ENCODE peak calls at places on chromosome 14, in four cellular contexts. V is transverse colon, U is suprapubic skin, M is tibial nerve. K is an unnamed sample. For H3K4me1, the result is how much of the 10 kb centered on the place peaks cover.

GRCh38 chr14:70782361-70782760 is 27.0 kb downstream of the MAP3K9 start:
- DNase-seq in V (no peak), U (no peak), M (no peak), K (no peak)

GRCh38 chr14:67352055-67352454 is 7.5 kb downstream of the ATP6V1D start:
- DNase-seq in V (no peak), U (no peak), M (no peak), K (no peak)

GRCh38 chr14:90331497-90332270 is at the start of gene NRDE2:
- DNase-seq in V (peak), U (peak), M (peak), K (peak)

GRCh38 chr14:38964630-38965029 is 138.4 kb downstream of the SEC23A start:
- DNase-seq in V (no peak), U (no peak), M (no peak), K (no peak)

GRCh38 chr14:95533822-95534221 is 1.0 kb upstream of the GLRX5 start:
- DNase-seq in V (no peak), U (no peak), M (no peak), K (no peak)

GRCh38 chr14:21093018-21093417 is 5.4 kb downstream of the ZNF219 start:
- DNase-seq in V (no peak), U (no peak), M (no peak), K (no peak)

GRCh38 chr14:38761033-38761432 is 342.0 kb downstream of the SEC23A start:
- DNase-seq in V (no peak), U (no peak), M (no peak), K (no peak)

GRCh38 chr14:32542507-32542906 is 213.4 kb downstream of the AKAP6 start:
- DNase-seq in V (no peak), U (no peak), M (no peak), K (no peak)

GRCh38 chr14:66507181-66507721 is 696 bp upstream of the GPHN start:
- DNase-seq in V (no peak), U (no peak), M (no peak), K (no peak)

GRCh38 chr14:50064993-50065392 is 51.4 kb downstream of the VCPKMT start:
- DNase-seq in V (peak), U (no peak), M (peak), K (no peak)

GRCh38 chr14:49594347-49595089 is 4.2 kb upstream of the LRR1 start:
- DNase-seq in V (peak), U (no peak), M (no peak), K (no peak)

GRCh38 chr14:95183532-95184412 is 26.4 kb upstream of the DICER1 start:
- DNase-seq in V (no peak), U (no peak), M (no peak), K (no peak)

GRCh38 chr14:99472937-99473336 is 7.7 kb downstream of the SETD3 start:
- DNase-seq in V (no peak), U (no peak), M (no peak), K (no peak)

GRCh38 chr14:104194016-104194415 is 55.6 kb downstream of the KIF26A start:
- DNase-seq in V (no peak), U (no peak), M (no peak), K (no peak)

GRCh38 chr14:65832431-65833253 is 420.1 kb downstream of the FUT8 start:
- DNase-seq in V (no peak), U (no peak), M (peak), K (no peak)

GRCh38 chr14:42665083-42665482 is 1058.4 kb downstream of the LRFN5 start:
- DNase-seq in V (no peak), U (no peak), M (no peak), K (no peak)

GRCh38 chr14:101945171-101945570 is 19.2 kb upstream of the DYNC1H1 start:
- DNase-seq in V (no peak), U (no peak), M (no peak), K (no peak)

GRCh38 chr14:75125617-75126016 is 1.2 kb downstream of the NEK9 start:
- DNase-seq in V (no peak), U (no peak), M (no peak), K (no peak)

GRCh38 chr14:28012629-28013415 is 753.8 kb upstream of the FOXG1 start:
- DNase-seq in V (no peak), U (no peak), M (no peak), K (no peak)

GRCh38 chr14:104820669-104821228 is 19.8 kb downstream of the ZBTB42 start:
- DNase-seq in V (peak), U (no peak), M (no peak), K (no peak)

GRCh38 chr14:105338392-105338791 is 23.8 kb downstream of the PACS2 start:
- DNase-seq in V (no peak), U (peak), M (no peak), K (no peak)

GRCh38 chr14:29896354-29896768 is 31.3 kb downstream of the PRKD1 start:
- DNase-seq in V (no peak), U (no peak), M (no peak), K (no peak)

GRCh38 chr14:86430807-86431206 is 900.9 kb downstream of the FLRT2 start:
- DNase-seq in V (no peak), U (no peak), M (no peak), K (no peak)

GRCh38 chr14:103334644-103335603 is 887 bp downstream of the EIF5 start:
- DNase-seq in V (peak), U (peak), M (peak), K (peak)

GRCh38 chr14:103442288-103442687 is 57.1 kb downstream of the MARK3 start:
- DNase-seq in V (no peak), U (no peak), M (no peak), K (no peak)

GRCh38 chr14:105600939-105601359 is 74.6 kb downstream of the TMEM121 start:
- DNase-seq in V (no peak), U (no peak), M (no peak), K (no peak)

GRCh38 chr14:94364964-94365363 is 23.4 kb downstream of the SERPINA1 start:
- DNase-seq in V (no peak), U (no peak), M (no peak), K (no peak)

GRCh38 chr14:76314521-76314951 is 61.4 kb upstream of the ESRRB start:
- DNase-seq in V (no peak), U (no peak), M (no peak), K (no peak)

GRCh38 chr14:61765225-61765943 is 3.2 kb downstream of the SNAPC1 start:
- DNase-seq in V (no peak), U (no peak), M (no peak), K (no peak)

GRCh38 chr14:48598458-48598857 is 923.1 kb upstream of the MDGA2 start:
- DNase-seq in V (no peak), U (no peak), M (no peak), K (no peak)

GRCh38 chr14:51473351-51473750 is 178.4 kb upstream of the FRMD6 start:
- DNase-seq in V (no peak), U (no peak), M (no peak), K (no peak)

GRCh38 chr14:100100032-100100405 is 34.8 kb downstream of the EVL start:
- DNase-seq in V (no peak), U (peak), M (no peak), K (no peak)

GRCh38 chr14:91177073-91177796 is 63.4 kb downstream of the DGLUCY start:
- DNase-seq in V (peak), U (no peak), M (peak), K (no peak)

GRCh38 chr14:20610002-20610765 is 19.0 kb upstream of the RNASE12 start:
- DNase-seq in V (peak), U (peak), M (peak), K (no peak)

GRCh38 chr14:92892589-92892988 is 30.4 kb upstream of the CHGA start:
- DNase-seq in V (no peak), U (no peak), M (no peak), K (no peak)

GRCh38 chr14:83300454-83301064 is 1766.9 kb upstream of the SEL1L start:
- DNase-seq in V (no peak), U (no peak), M (no peak), K (no peak)

GRCh38 chr14:35337074-35337556 is 44.9 kb downstream of the PSMA6 start:
- DNase-seq in V (no peak), U (no peak), M (no peak), K (no peak)

DNA sequence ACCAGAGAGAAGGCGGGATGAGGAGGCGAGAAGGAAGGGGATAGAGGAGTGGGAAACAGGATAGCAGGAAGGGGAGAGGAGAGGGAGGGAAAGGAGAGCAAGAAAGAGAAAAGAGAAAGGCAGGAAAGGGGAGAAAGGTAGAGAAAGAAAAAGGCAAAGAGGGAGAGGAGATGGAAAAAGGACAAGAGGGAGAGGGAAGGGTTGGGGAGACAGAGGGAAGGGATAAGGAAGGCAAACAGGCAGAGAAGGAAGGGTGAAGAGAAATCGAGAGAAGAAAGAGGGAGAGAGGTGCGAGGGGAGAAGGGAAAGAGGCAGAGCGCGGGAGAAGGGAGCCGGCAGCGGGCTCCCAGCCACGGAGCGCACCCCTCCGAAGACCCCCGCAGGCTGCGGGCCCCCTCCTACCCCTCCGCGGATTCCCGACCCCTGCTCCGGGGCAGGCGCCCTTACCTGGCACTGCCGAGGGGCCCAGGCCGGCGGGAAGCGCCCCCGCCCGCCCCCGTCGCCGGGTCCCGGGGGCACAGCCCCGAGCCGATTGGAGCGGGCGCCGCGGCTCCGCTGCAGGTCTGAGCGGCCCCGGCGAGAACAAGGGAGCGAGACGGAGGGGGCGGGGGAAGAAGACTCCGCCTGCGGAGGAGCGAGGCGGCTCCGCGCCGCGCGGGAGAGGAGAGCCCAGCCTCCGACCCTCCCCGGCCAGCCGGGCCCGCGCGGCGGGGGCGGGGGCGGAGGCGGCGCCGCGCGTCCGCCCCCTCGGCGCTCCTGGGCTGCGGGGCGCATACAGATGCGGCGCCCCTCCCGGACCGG is at the start of gene CDH24:
- DNase-seq in V (peak), U (no peak), M (peak), K (no peak)
- TF ChIP-seq POLR2A in V (no peak), U (no peak), M (no peak), K (no peak)

GRCh38 chr14:44962573-44963528 is 861 bp downstream of the TOGARAM1 start:
- DNase-seq in V (peak), U (peak), M (peak), K (no peak)
- H3K4me1 ChIP-seq in V (under half), U (half or more), M (under half), K (under half)

DNA sequence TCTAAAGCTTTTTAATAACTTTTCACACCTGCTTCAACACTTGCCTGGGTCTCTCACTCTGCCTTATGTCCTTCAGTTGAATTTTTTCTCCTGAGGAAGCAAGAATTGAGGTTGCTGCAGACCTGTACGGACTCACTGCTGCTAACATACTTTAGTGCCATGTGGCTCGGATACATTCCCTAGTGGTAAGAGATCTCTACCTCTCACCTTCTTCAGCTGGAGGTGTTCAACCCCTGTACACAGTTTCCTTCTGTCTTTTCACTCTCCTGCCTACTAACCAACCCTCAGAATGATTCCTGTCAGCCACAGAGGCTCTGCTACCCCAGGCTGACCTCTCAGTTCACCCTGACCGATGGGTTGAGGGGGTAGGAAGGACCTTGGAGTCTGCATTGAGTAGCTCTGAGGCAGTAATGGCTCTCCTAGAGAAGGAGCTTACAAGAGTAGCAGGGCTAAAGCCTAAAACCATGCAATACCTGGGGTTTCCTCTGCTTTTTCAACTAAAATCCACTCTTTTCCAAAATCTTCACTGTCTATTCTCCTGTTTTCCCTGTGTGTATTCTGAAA is 14.2 kb upstream of the DHRS2 start:
- DNase-seq in V (no peak), U (no peak), M (no peak), K (no peak)
- TF ChIP-seq POLR2A in V (no peak), U (no peak), M (no peak), K (no peak)

GRCh38 chr14:64118892-64119291 is 175.3 kb downstream of the ESR2 start:
- DNase-seq in V (no peak), U (no peak), M (no peak), K (no peak)
- H3K4me1 ChIP-seq in V (under half), U (under half), M (under half), K (under half)

DNA sequence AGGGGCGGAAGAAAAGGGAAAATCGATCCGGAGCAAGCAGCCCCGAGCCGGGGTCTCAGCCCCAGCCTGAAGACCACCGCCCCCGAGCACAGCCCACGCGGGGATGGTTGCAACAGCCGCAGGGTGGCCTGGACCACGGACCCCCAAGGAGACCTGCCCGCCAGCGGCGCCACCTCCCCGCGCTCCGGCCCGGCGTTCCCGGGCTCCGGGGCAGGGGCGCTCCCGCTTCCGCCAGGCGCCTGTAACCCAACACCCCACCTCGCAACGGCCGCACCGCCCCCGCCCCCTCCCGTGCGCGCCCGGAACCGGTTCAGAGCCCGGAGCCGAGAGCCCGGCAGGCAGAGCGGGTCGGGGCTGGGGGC is 571 bp downstream of the ACTN1 start:
- DNase-seq in V (peak), U (peak), M (peak), K (no peak)
- TF ChIP-seq POLR2A in V (no peak), U (no peak), M (no peak), K (no peak)

DNA sequence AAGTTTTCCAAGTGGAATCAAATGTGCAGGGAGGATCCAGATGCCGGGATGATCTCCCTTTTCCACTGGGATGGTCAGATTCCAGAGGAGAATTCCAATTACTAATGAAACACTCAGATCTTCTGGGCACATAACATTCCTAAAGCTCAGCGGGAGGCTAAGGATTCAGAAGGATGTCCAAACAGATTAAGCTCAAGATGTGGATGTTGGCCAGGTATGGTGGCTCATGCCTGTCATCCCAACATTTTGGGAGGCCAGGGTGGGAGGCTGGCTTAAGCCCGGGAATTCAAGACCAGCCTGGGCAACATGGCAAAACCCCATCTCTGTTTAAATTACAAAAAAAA is 62.0 kb upstream of the PNMA1 start:
- DNase-seq in V (no peak), U (no peak), M (no peak), K (no peak)
- H3K4me1 ChIP-seq in V (under half), U (half or more), M (half or more), K (under half)

K was measured in esophagus squamous epithelium.